ENCODE peak calls at places on chromosomes 11 and 22, in five cellular contexts. B is A549, I is HepG2, K is H1, E is GM12878. L is an unnamed sample.

GRCh38 chr11:121714356-121714755 is 261.6 kb upstream of the SORL1-AS1 start:
- DNase-seq in B (no peak), I (no peak), K (no peak), E (no peak), L (no peak)

GRCh38 chr11:124276081-124276480 is 19.9 kb downstream of the OR8G5 start:
- DNase-seq in B (no peak), I (no peak), K (no peak), E (no peak), L (peak)

GRCh38 chr11:17890333-17890732 is 122.5 kb downstream of the SERGEF start:
- DNase-seq in B (no peak), I (no peak), K (no peak), E (no peak), L (no peak)

GRCh38 chr11:62719302-62719978 is 7.8 kb downstream of the HNRNPUL2 start:
- DNase-seq in B (no peak), I (no peak), K (no peak), E (no peak), L (no peak)

GRCh38 chr11:82718307-82718706 is 15.4 kb downstream of the FAM181B start:
- DNase-seq in B (peak), I (peak), K (no peak), E (no peak), L (peak)

GRCh38 chr11:1437500-1437899 is 47.8 kb downstream of the BRSK2 start:
- DNase-seq in B (peak), I (peak), K (no peak), E (no peak), L (peak)

GRCh38 chr11:827146-827860 is 416 bp upstream of the CRACR2B start:
- DNase-seq in B (no peak), I (peak), K (no peak), E (no peak), L (peak)

GRCh38 chr22:36220457-36220921 is 18.8 kb downstream of the APOL2 start:
- DNase-seq in B (peak), I (no peak), K (no peak), E (no peak), L (no peak)

GRCh38 chr11:73623651-73624050 is 22.7 kb upstream of the PLEKHB1 start:
- DNase-seq in B (no peak), I (no peak), K (no peak), E (no peak), L (no peak)

GRCh38 chr22:35629406-35630234 is 12.5 kb upstream of the MB start:
- DNase-seq in B (peak), I (no peak), K (peak), E (peak), L (peak)

GRCh38 chr11:61294717-61295595 is at the start of gene VWCE:
- DNase-seq in B (peak), I (peak), K (peak), E (no peak), L (no peak)

GRCh38 chr11:10122337-10123197 is 171.5 kb downstream of the SBF2 start:
- DNase-seq in B (peak), I (no peak), K (no peak), E (no peak), L (no peak)

GRCh38 chr11:113673566-113674396 is 32.3 kb downstream of the TMPRSS5 start:
- DNase-seq in B (no peak), I (no peak), K (no peak), E (no peak), L (no peak)

GRCh38 chr11:73662445-73663157 is 16.2 kb downstream of the PLEKHB1 start:
- DNase-seq in B (no peak), I (no peak), K (no peak), E (no peak), L (peak)

GRCh38 chr11:96341237-96342130 is 1.5 kb downstream of the MAML2 start:
- DNase-seq in B (peak), I (peak), K (no peak), E (no peak), L (peak)

GRCh38 chr22:36732609-36733008 is 29.1 kb upstream of the CACNG2 start:
- DNase-seq in B (no peak), I (no peak), K (no peak), E (no peak), L (no peak)

GRCh38 chr22:19639610-19640135 is 74.6 kb upstream of the SEPTIN5 start:
- DNase-seq in B (no peak), I (no peak), K (no peak), E (no peak), L (no peak)

GRCh38 chr11:280762-281485 is 2.7 kb downstream of the NLRP6 start:
- DNase-seq in B (peak), I (no peak), K (no peak), E (no peak), L (no peak)

GRCh38 chr11:85076535-85077330 is 550.4 kb downstream of the DLG2 start:
- DNase-seq in B (no peak), I (no peak), K (no peak), E (no peak), L (no peak)

GRCh38 chr11:790721-791564 is 1.1 kb upstream of the CEND1 start:
- DNase-seq in B (peak), I (no peak), K (no peak), E (no peak), L (no peak)

GRCh38 chr11:65506770-65507485 is 8.1 kb downstream of the MALAT1 start:
- DNase-seq in B (no peak), I (no peak), K (no peak), E (no peak), L (no peak)
- TF ChIP-seq KDM1A in B (no peak), I (no peak), K (no peak), E (no peak), L (peak)

GRCh38 chr22:39524753-39525657 is 4.6 kb downstream of the ATF4 start:
- DNase-seq in B (no peak), I (no peak), K (no peak), E (no peak), L (no peak)

GRCh38 chr22:39520054-39520873 is at the start of gene ATF4:
- DNase-seq in B (peak), I (peak), K (peak), E (peak), L (peak)

GRCh38 chr22:39524089-39524752 is 3.9 kb downstream of the ATF4 start:
- DNase-seq in B (no peak), I (no peak), K (no peak), E (no peak), L (no peak)

GRCh38 chr22:39520874-39521857 is 804 bp downstream of the ATF4 start:
- DNase-seq in B (peak), I (no peak), K (no peak), E (no peak), L (peak)

DNA sequence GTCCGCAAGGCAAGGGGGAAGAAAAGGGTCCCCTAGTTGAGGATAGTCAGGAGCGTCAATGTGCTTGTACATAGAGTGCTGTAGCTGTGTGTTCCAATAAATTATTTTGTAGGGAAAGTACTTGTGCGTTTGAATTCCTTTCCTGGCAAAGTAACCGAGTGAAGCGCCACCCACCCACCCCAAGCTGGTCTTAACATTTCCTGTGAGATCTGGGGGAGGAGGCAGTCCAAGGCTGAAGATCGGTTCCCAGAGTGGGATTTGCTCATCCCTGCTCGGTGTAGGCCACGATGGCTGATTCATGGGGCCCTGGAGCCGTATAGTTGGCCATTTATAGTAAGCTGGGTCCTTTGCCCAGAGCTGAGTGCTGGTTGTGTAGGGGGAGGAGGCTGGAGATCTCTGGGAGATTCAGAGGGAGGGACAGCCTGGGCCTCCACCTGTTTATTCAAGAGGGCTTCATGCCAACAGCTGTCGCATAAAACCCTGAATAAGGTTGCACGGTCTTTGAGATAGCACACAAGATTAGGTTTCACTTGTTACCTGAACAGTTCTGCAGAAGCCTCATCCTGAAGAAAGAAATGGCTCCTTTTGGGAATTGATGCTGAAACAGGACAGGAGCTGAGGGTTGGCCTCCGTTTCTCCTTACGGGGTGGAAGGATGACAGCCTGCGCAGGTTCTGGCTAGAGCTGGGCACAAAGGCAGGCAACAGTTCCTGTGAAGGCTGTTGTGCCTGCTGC is 2.4 kb downstream of the ATF4 start:
- DNase-seq in B (peak), I (no peak), K (no peak), E (no peak), L (no peak)
- TF ChIP-seq HDAC2 in B (no peak), I (no peak), K (no peak), E (no peak), L (no peak)

GRCh38 chr22:30204742-30205111 is 41.8 kb downstream of the LIF start:
- DNase-seq in B (no peak), I (no peak), K (no peak), E (no peak), L (no peak)
- TF ChIP-seq KDM1A in B (no peak), I (no peak), K (no peak), E (no peak), L (no peak)

GRCh38 chr11:134904103-134904502 is 492.1 kb upstream of the B3GAT1 start:
- DNase-seq in B (no peak), I (no peak), K (no peak), E (no peak), L (no peak)

GRCh38 chr11:134908583-134908982 is 496.5 kb upstream of the B3GAT1 start:
- DNase-seq in B (no peak), I (no peak), K (no peak), E (no peak), L (no peak)

GRCh38 chr11:134907636-134908035 is 495.6 kb upstream of the B3GAT1 start:
- DNase-seq in B (no peak), I (no peak), K (no peak), E (no peak), L (no peak)

GRCh38 chr11:134905966-134906955 is 494.2 kb upstream of the B3GAT1 start:
- DNase-seq in B (no peak), I (no peak), K (no peak), E (no peak), L (no peak)

DNA sequence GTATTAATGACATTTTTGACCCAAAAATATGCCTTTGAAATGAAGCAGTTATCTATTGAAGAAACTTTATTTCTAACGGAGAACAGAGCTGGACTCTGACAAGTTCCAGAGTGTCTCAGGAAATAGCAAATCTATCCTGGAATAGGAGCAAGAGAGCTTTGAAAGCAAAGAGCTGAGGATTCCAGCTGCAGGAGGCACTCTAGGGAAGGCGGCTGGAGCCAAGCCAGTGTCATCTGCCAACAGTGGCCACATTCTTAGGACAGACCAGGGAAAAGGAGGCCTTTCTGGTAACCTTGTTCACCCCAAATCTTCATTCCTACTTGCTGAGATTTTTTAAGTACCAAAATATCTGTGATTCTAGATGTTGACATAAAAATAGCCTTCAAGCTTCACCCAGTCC is 493.5 kb upstream of the B3GAT1 start:
- DNase-seq in B (no peak), I (no peak), K (no peak), E (no peak), L (no peak)
- TF ChIP-seq HDAC2 in B (no peak), I (no peak), K (no peak), E (no peak), L (no peak)

GRCh38 chr11:76975513-76975912 is 58.7 kb upstream of the B3GNT6 start:
- DNase-seq in B (no peak), I (no peak), K (no peak), E (no peak), L (no peak)
- TF ChIP-seq KDM1A in B (no peak), I (no peak), K (no peak), E (no peak), L (no peak)

DNA sequence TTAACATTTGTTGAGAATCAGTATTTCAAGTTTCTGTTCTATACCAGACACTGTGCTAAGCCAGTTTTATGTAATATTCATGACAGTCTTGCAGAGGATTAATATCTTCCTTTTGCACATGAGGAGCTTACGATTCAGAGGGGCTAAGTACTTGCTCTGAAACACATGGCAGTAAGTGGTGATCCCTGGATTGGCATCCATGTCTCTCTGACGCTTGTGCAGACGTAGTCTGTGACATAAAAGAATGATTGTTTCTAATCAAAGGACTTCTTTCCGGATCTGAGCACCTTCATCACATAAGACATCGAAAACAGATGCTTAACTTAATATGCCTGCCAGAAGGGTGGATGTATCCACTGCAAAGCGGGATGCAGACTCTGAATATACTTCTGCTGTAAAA is 74.7 kb downstream of the ARHGAP42 start:
- DNase-seq in B (no peak), I (no peak), K (no peak), E (no peak), L (no peak)
- TF ChIP-seq HDAC2 in B (no peak), I (no peak), K (no peak), E (no peak), L (no peak)

GRCh38 chr22:50599816-50600454 is 658 bp upstream of the MAPK8IP2 start:
- DNase-seq in B (no peak), I (peak), K (no peak), E (no peak), L (peak)

GRCh38 chr22:50602338-50602700 is 1.7 kb downstream of the MAPK8IP2 start:
- DNase-seq in B (no peak), I (no peak), K (no peak), E (no peak), L (no peak)

GRCh38 chr22:50601669-50602337 is 1.2 kb downstream of the MAPK8IP2 start:
- DNase-seq in B (no peak), I (no peak), K (no peak), E (no peak), L (no peak)

GRCh38 chr22:50600967-50601668 is 525 bp downstream of the MAPK8IP2 start:
- DNase-seq in B (no peak), I (no peak), K (no peak), E (no peak), L (peak)

GRCh38 chr22:50600541-50600940 is at the start of gene MAPK8IP2:
- DNase-seq in B (no peak), I (no peak), K (no peak), E (no peak), L (peak)
- TF ChIP-seq KDM1A in B (no peak), I (no peak), K (no peak), E (no peak), L (no peak)

GRCh38 chr11:94800394-94800793 is 32.2 kb downstream of the AMOTL1 start:
- DNase-seq in B (no peak), I (no peak), K (no peak), E (no peak), L (no peak)
- TF ChIP-seq HDAC2 in B (no peak), I (no peak), K (no peak), E (no peak), L (no peak)

DNA sequence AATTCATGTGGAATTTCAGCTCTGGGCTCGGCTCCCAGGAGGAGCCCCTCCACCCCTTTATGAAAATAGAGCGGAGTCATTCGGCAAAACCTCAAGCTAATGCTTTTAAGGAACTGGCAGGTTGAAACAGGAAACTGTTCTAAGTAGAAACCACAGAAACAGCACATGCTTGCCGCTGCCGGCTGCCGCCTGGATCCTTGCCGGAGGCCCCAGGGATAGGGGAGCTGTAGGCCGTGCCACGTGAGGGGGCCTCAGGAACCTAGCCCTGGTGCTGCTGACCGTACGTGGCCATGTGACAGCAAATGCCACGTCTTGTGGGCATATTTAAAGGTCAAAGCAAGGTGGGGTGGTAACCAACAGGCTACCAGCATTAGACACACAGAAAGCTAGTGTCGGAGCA is 77.9 kb upstream of the TIMP3 start:
- DNase-seq in B (no peak), I (no peak), K (no peak), E (peak), L (no peak)
- TF ChIP-seq KDM1A in B (no peak), I (no peak), K (no peak), E (no peak), L (no peak)

GRCh38 chr11:2770556-2771301 is 70.9 kb upstream of the KCNQ1OT1 start:
- DNase-seq in B (no peak), I (no peak), K (no peak), E (no peak), L (no peak)
- TF ChIP-seq HDAC2 in B (no peak), I (no peak), K (no peak), E (no peak), L (no peak)